ENCODE peak calls at places on chromosomes 13 and 19, in ten cellular contexts. E is naive thymus-derived CD8-positive, alpha-beta T cell; V is HFF-Myc; L is hypothalamus; K is LoVo; C is T-helper 2 cell; R is activated CD4-positive, alpha-beta T cell treated with anti-CD3 and anti-CD28 coated beads, Interleukin-2, amount 50 U/mL, for 48 hours; F is T-helper 9 cell; W is stimulated activated CD4-positive, alpha-beta T cell treated with anti-CD3 and anti-CD28 coated beads, Interleukin-15, amount 100 ng/mL, for 1 hour; D is NB4. U is an unnamed sample.

GRCh38 chr13:41496420-41497234 is 39.3 kb downstream of the RGCC start:
- DNase-seq in D (no peak), W (no peak), V (no peak), K (no peak), C (no peak), R (no peak), E (no peak), F (no peak), L (no peak), U (no peak)

GRCh38 chr19:27905074-27905473 is 1307.9 kb downstream of the UQCRFS1 start:
- DNase-seq in V (no peak), L (no peak), E (no peak), F (no peak), K (no peak), W (no peak), R (no peak), C (no peak), D (no peak), U (no peak)

GRCh38 chr19:44746946-44747738 is 1.4 kb upstream of the BCL3 start:
- DNase-seq in W (peak), C (peak), E (peak), K (peak), F (peak), L (peak), D (peak), R (peak), V (no peak), U (peak)

GRCh38 chr13:26946675-26947342 is 186.2 kb upstream of the GPR12 start:
- DNase-seq in E (no peak), L (no peak), W (no peak), V (peak), K (peak), R (no peak), D (peak), F (no peak), C (peak), U (no peak)

GRCh38 chr13:79434578-79434977 is 28.5 kb upstream of the RBM26 start:
- DNase-seq in K (no peak), L (no peak), D (no peak), W (no peak), C (no peak), R (no peak), E (no peak), F (no peak), V (peak), U (no peak)

GRCh38 chr19:54803410-54803809 is at the start of gene KIR2DL4:
- DNase-seq in E (no peak), C (no peak), L (no peak), K (no peak), W (no peak), R (no peak), D (peak), V (no peak), F (no peak), U (no peak)

GRCh38 chr19:51566489-51567100 is 4.5 kb upstream of the ZNF175 start:
- DNase-seq in K (no peak), R (no peak), C (no peak), V (no peak), F (no peak), E (no peak), D (peak), L (no peak), W (no peak), U (no peak)

GRCh38 chr13:19888799-19889198 is 25.4 kb upstream of the ZMYM5 start:
- DNase-seq in V (no peak), K (no peak), E (no peak), D (peak), C (peak), L (no peak), F (no peak), R (no peak), W (no peak), U (no peak)

GRCh38 chr13:83845121-83845520 is 37.2 kb downstream of the SLITRK1 start:
- DNase-seq in D (no peak), K (no peak), V (no peak), C (no peak), L (no peak), E (no peak), W (no peak), F (no peak), R (no peak), U (no peak)

GRCh38 chr19:16530540-16531379 is 11.5 kb downstream of the CHERP start:
- DNase-seq in W (no peak), C (no peak), L (no peak), F (no peak), D (no peak), V (no peak), R (no peak), K (no peak), E (no peak), U (no peak)

GRCh38 chr13:54402495-54402894 is 1373.9 kb downstream of the OLFM4 start:
- DNase-seq in D (no peak), W (no peak), K (no peak), F (no peak), E (no peak), C (no peak), V (no peak), L (no peak), R (no peak), U (no peak)

U was measured in WTC11.